ENCODE peak calls at places on chromosome 3, in seven cellular contexts. One of them, this sample, is unnamed.

GRCh38 chr3:25962255-25962654 is 172.4 kb downstream of the OXSM start:
- DNase-seq in AG10803: no peak
- DNase-seq in left ventricle myocardium inferior: no peak
- DNase-seq in RWPE2: no peak
- DNase-seq in brain microvascular endothelial cell: no peak
- DNase-seq in uterus: no peak
- DNase-seq in stomach: no peak
- DNase-seq in this sample: no peak

GRCh38 chr3:169628567-169628966 is 34.9 kb downstream of the MECOM start:
- DNase-seq in AG10803: no peak
- DNase-seq in left ventricle myocardium inferior: no peak
- DNase-seq in RWPE2: no peak
- DNase-seq in brain microvascular endothelial cell: no peak
- DNase-seq in uterus: no peak
- DNase-seq in stomach: no peak
- DNase-seq in this sample: no peak

GRCh38 chr3:138437281-138437680 is 2.9 kb downstream of the ESYT3 start:
- DNase-seq in AG10803: no peak
- DNase-seq in left ventricle myocardium inferior: no peak
- DNase-seq in RWPE2: no peak
- DNase-seq in brain microvascular endothelial cell: no peak
- DNase-seq in uterus: no peak
- DNase-seq in stomach: no peak
- DNase-seq in this sample: no peak

GRCh38 chr3:159664653-159665052 is 324.0 kb upstream of the IL12A start:
- DNase-seq in AG10803: no peak
- DNase-seq in left ventricle myocardium inferior: no peak
- DNase-seq in RWPE2: no peak
- DNase-seq in brain microvascular endothelial cell: no peak
- DNase-seq in uterus: no peak
- DNase-seq in stomach: no peak
- DNase-seq in this sample: no peak

GRCh38 chr3:22819209-22819608 is 383.9 kb upstream of the UBE2E2 start:
- DNase-seq in AG10803: no peak
- DNase-seq in left ventricle myocardium inferior: no peak
- DNase-seq in RWPE2: no peak
- DNase-seq in brain microvascular endothelial cell: no peak
- DNase-seq in uterus: no peak
- DNase-seq in stomach: no peak
- DNase-seq in this sample: no peak

GRCh38 chr3:23094890-23095462 is 108.2 kb upstream of the UBE2E2 start:
- DNase-seq in AG10803: peak; percentile 13
- DNase-seq in left ventricle myocardium inferior: no peak
- DNase-seq in RWPE2: no peak
- DNase-seq in brain microvascular endothelial cell: peak; percentile 40
- DNase-seq in uterus: no peak
- DNase-seq in stomach: no peak
- DNase-seq in this sample: peak; percentile 73

GRCh38 chr3:124315215-124316033 is 323.5 kb upstream of the ROPN1 start:
- DNase-seq in AG10803: peak; percentile 33
- DNase-seq in left ventricle myocardium inferior: no peak
- DNase-seq in RWPE2: no peak
- DNase-seq in brain microvascular endothelial cell: peak; percentile 11
- DNase-seq in uterus: no peak
- DNase-seq in stomach: no peak
- DNase-seq in this sample: peak; percentile 6

GRCh38 chr3:15405448-15406050 is 21.8 kb downstream of the METTL6 start:
- DNase-seq in AG10803: peak; percentile 72
- DNase-seq in left ventricle myocardium inferior: no peak
- DNase-seq in RWPE2: no peak
- DNase-seq in brain microvascular endothelial cell: peak; percentile 40
- DNase-seq in uterus: peak; percentile 34
- DNase-seq in stomach: no peak
- DNase-seq in this sample: peak; percentile 84

GRCh38 chr3:134282659-134283047 is 32.0 kb upstream of the RYK start:
- DNase-seq in AG10803: no peak
- DNase-seq in left ventricle myocardium inferior: no peak
- DNase-seq in RWPE2: no peak
- DNase-seq in brain microvascular endothelial cell: no peak
- DNase-seq in uterus: no peak
- DNase-seq in stomach: no peak
- DNase-seq in this sample: no peak

GRCh38 chr3:69536306-69537020 is 150.6 kb upstream of the FRMD4B start:
- DNase-seq in AG10803: no peak
- DNase-seq in left ventricle myocardium inferior: no peak
- DNase-seq in RWPE2: no peak
- DNase-seq in brain microvascular endothelial cell: no peak
- DNase-seq in uterus: no peak
- DNase-seq in stomach: no peak
- DNase-seq in this sample: no peak

GRCh38 chr3:69542265-69543079 is 156.6 kb upstream of the FRMD4B start:
- DNase-seq in AG10803: no peak
- DNase-seq in left ventricle myocardium inferior: peak; percentile 46
- DNase-seq in RWPE2: peak; percentile 64
- DNase-seq in brain microvascular endothelial cell: no peak
- DNase-seq in uterus: no peak
- DNase-seq in stomach: no peak
- DNase-seq in this sample: no peak

GRCh38 chr3:69543080-69543429 is 157.2 kb upstream of the FRMD4B start:
- DNase-seq in AG10803: no peak
- DNase-seq in left ventricle myocardium inferior: no peak
- DNase-seq in RWPE2: no peak
- DNase-seq in brain microvascular endothelial cell: no peak
- DNase-seq in uterus: no peak
- DNase-seq in stomach: no peak
- DNase-seq in this sample: no peak

GRCh38 chr3:69541059-69541471 is 155.2 kb upstream of the FRMD4B start:
- DNase-seq in AG10803: no peak
- DNase-seq in left ventricle myocardium inferior: no peak
- DNase-seq in RWPE2: peak; percentile 89
- DNase-seq in brain microvascular endothelial cell: no peak
- DNase-seq in uterus: no peak
- DNase-seq in stomach: no peak
- DNase-seq in this sample: no peak

DNA sequence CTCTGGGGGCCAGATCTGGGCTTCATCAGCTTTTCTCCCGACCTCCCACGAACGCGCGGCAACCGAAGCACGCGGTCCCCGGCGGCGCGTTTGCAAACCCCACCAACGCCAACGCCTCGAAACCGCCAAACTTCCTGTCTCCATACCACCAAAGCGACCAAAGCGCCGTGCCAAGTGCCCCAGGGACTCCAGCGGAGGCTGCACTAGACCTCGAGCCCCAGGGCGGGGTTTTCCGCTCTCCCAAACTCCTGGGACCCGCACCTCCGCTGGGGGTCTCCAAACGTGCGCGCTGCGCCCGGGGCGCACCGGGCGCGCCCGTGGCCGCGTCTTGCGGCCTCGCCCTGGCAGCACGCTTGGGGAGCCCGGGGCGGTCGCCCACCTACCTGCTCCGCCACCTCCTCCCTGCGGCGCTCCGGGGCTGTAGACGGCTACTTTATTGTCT is 156.0 kb upstream of the FRMD4B start:
- DNase-seq in AG10803: no peak
- DNase-seq in left ventricle myocardium inferior: peak; percentile 40
- DNase-seq in RWPE2: peak; percentile 66
- DNase-seq in brain microvascular endothelial cell: no peak
- DNase-seq in uterus: no peak
- DNase-seq in stomach: no peak
- DNase-seq in this sample: no peak
- H3K4me3 ChIP-seq in AG10803: no peak overlapping the region
- H3K4me3 ChIP-seq in left ventricle myocardium inferior: peak overlapping the region; percentile 82
- H3K4me3 ChIP-seq in RWPE2: peak overlapping the region; percentile 81
- H3K4me3 ChIP-seq in brain microvascular endothelial cell: peak overlapping the region; percentile 45
- H3K4me3 ChIP-seq in uterus: peak overlapping the region; percentile 38
- H3K4me3 ChIP-seq in stomach: peak overlapping the region; percentile 58
- H3K4me3 ChIP-seq in this sample: peak overlapping the region; percentile 51

GRCh38 chr3:149969945-149970715 is 565 bp downstream of the PFN2 start:
- DNase-seq in AG10803: peak; percentile 81
- DNase-seq in left ventricle myocardium inferior: peak; percentile 84
- DNase-seq in RWPE2: peak; percentile 72
- DNase-seq in brain microvascular endothelial cell: peak; percentile 76
- DNase-seq in uterus: peak; percentile 90
- DNase-seq in stomach: peak; percentile 88
- DNase-seq in this sample: peak; percentile 92

GRCh38 chr3:149968216-149968615 is 2.5 kb downstream of the PFN2 start:
- DNase-seq in AG10803: no peak
- DNase-seq in left ventricle myocardium inferior: no peak
- DNase-seq in RWPE2: no peak
- DNase-seq in brain microvascular endothelial cell: peak; percentile 22
- DNase-seq in uterus: no peak
- DNase-seq in stomach: no peak
- DNase-seq in this sample: peak; percentile 16

GRCh38 chr3:149969110-149969944 is 1.4 kb downstream of the PFN2 start:
- DNase-seq in AG10803: peak; percentile 90
- DNase-seq in left ventricle myocardium inferior: peak; percentile 25
- DNase-seq in RWPE2: peak; percentile 70
- DNase-seq in brain microvascular endothelial cell: peak; percentile 77
- DNase-seq in uterus: peak; percentile 49
- DNase-seq in stomach: no peak
- DNase-seq in this sample: peak; percentile 90

GRCh38 chr3:149971403-149972075 is 844 bp upstream of the PFN2 start:
- DNase-seq in AG10803: no peak
- DNase-seq in left ventricle myocardium inferior: peak; percentile 57
- DNase-seq in RWPE2: peak; percentile 68
- DNase-seq in brain microvascular endothelial cell: peak; percentile 62
- DNase-seq in uterus: peak; percentile 68
- DNase-seq in stomach: peak; percentile 55
- DNase-seq in this sample: peak; percentile 66

DNA sequence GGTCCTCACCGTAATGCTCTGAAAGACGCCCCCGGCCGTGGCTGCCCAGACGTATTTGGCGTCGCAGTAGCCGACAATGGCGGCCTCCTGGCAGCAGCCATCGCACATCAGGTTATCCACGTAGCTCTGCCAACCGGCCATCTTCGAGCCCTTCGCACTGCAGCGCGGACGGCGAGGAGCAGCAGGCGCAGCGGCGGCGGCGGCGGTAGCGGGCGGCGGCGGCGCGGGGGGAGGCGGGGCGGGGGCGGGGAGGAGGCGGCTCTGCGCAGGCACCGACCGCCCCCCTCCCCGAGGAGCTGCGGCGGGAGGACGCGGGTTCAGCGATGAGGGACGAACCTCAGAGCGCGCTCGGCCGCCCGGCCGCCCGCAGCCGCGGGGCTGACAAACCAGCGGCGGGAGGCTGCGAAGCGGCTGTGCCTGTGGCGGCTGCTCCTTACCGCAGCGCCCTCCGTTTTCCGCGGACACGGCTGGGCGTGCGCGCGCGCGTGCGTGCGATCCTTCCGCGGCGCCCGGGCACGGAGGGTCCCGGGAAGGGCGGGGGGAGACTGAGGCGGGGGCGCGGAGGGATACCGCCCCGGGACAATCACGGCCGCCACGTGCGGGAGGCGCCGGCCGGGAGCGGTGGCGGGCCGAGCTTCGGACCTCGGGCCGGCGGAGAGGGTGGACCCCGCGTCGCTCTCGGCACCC is at the start of gene PFN2:
- DNase-seq in AG10803: peak; percentile 88
- DNase-seq in left ventricle myocardium inferior: peak; percentile 78
- DNase-seq in RWPE2: peak; percentile 73
- DNase-seq in brain microvascular endothelial cell: peak; percentile 52
- DNase-seq in uterus: peak; percentile 65
- DNase-seq in stomach: peak; percentile 64
- DNase-seq in this sample: peak; percentile 67
- TF ChIP-seq CTCF in AG10803: no peak
- TF ChIP-seq CTCF in left ventricle myocardium inferior: no peak
- TF ChIP-seq CTCF in RWPE2: peak; percentile 8
- TF ChIP-seq CTCF in brain microvascular endothelial cell: no peak
- TF ChIP-seq CTCF in uterus: no peak
- TF ChIP-seq CTCF in stomach: no peak
- TF ChIP-seq CTCF in this sample: no peak

DNA sequence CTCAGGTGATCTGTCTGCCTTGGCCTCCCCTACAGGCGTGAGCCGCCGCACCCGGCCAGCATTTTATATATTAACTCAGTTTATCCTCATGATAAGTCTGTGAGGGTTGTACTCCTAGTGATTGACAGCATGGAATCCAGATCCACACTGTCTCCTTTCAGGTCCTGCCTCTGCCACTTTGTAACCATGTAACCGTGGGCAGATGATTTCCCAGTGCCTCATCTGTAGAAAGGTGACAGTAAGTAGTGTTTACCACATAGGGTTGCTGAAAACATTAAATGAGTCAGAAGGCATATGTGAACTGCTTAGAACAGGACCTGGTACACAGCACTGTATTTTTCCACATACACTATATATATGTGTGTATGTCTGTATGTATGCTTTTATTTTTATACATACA is 2.4 kb downstream of the FYTTD1 start:
- DNase-seq in AG10803: no peak
- DNase-seq in left ventricle myocardium inferior: no peak
- DNase-seq in RWPE2: no peak
- DNase-seq in brain microvascular endothelial cell: no peak
- DNase-seq in uterus: no peak
- DNase-seq in stomach: no peak
- DNase-seq in this sample: no peak
- H3K4me3 ChIP-seq in AG10803: peak overlapping the region; percentile 84
- H3K4me3 ChIP-seq in left ventricle myocardium inferior: peak overlapping the region; percentile 95
- H3K4me3 ChIP-seq in RWPE2: peak overlapping the region; percentile 54
- H3K4me3 ChIP-seq in brain microvascular endothelial cell: no peak overlapping the region
- H3K4me3 ChIP-seq in uterus: peak overlapping the region; percentile 74
- H3K4me3 ChIP-seq in stomach: peak overlapping the region; percentile 91
- H3K4me3 ChIP-seq in this sample: peak overlapping the region; percentile 23

GRCh38 chr3:102105113-102105642 is 255.9 kb downstream of the NFKBIZ start:
- DNase-seq in AG10803: no peak
- DNase-seq in left ventricle myocardium inferior: no peak
- DNase-seq in RWPE2: no peak
- DNase-seq in brain microvascular endothelial cell: no peak
- DNase-seq in uterus: no peak
- DNase-seq in stomach: no peak
- DNase-seq in this sample: no peak
- TF ChIP-seq CTCF in AG10803: no peak
- TF ChIP-seq CTCF in left ventricle myocardium inferior: no peak
- TF ChIP-seq CTCF in RWPE2: no peak
- TF ChIP-seq CTCF in brain microvascular endothelial cell: no peak
- TF ChIP-seq CTCF in uterus: no peak
- TF ChIP-seq CTCF in stomach: no peak
- TF ChIP-seq CTCF in this sample: no peak

DNA sequence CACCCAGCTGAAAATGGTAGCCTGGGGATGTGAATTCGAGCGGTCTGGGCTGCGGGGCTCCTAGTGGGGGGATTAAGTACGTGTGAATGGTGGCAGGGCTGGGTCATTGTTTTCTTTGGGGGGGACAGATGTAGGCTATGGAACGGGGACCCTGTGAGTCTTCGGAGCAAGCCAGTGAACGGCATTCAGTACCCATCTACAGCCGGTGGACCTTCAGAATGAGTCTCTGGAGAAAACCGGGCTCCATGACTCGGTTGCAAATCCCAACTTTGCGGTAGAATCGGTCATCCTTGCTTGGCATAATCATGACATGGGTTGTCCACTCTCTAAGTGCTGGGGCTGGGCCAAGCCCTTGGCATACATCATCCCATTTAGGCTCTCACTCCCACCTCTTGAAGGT is 7.2 kb upstream of the EOMES start:
- DNase-seq in AG10803: no peak
- DNase-seq in left ventricle myocardium inferior: no peak
- DNase-seq in RWPE2: no peak
- DNase-seq in brain microvascular endothelial cell: no peak
- DNase-seq in uterus: no peak
- DNase-seq in stomach: no peak
- DNase-seq in this sample: no peak
- H3K4me3 ChIP-seq in AG10803: no peak overlapping the region
- H3K4me3 ChIP-seq in left ventricle myocardium inferior: peak overlapping the region; percentile 54
- H3K4me3 ChIP-seq in RWPE2: no peak overlapping the region
- H3K4me3 ChIP-seq in brain microvascular endothelial cell: no peak overlapping the region
- H3K4me3 ChIP-seq in uterus: no peak overlapping the region
- H3K4me3 ChIP-seq in stomach: no peak overlapping the region
- H3K4me3 ChIP-seq in this sample: no peak overlapping the region

This sample was measured in fibroblast of the aortic adventitia.